ENCODE peak calls at places on chromosome 13, in seven cellular contexts. One of them, this sample, is unnamed.

GRCh38 chr13:98816406-98816805 is 63.9 kb upstream of the SLC15A1 start:
- DNase-seq in caudate nucleus: no peak
- DNase-seq in adipocyte: no peak
- DNase-seq in NCI-H1105 treated with DMSO at 0.1 percent for 48 hours: no peak
- DNase-seq in ovary: no peak
- DNase-seq in dorsolateral prefrontal cortex: no peak
- DNase-seq in DMS 273 treated with DMSO at 0.1 percent for 48 hours: no peak
- DNase-seq in this sample: no peak

GRCh38 chr13:78045916-78046315 is 127.3 kb upstream of the EDNRB start:
- DNase-seq in caudate nucleus: no peak
- DNase-seq in ovary: no peak
- DNase-seq in DMS 273 treated with DMSO at 0.1 percent for 48 hours: no peak
- DNase-seq in dorsolateral prefrontal cortex: no peak
- DNase-seq in adipocyte: no peak
- DNase-seq in NCI-H1105 treated with DMSO at 0.1 percent for 48 hours: no peak
- DNase-seq in this sample: no peak

GRCh38 chr13:90918551-90918950 is 428.9 kb upstream of the MIR17HG start:
- DNase-seq in adipocyte: peak; percentile 27
- DNase-seq in caudate nucleus: no peak
- DNase-seq in dorsolateral prefrontal cortex: no peak
- DNase-seq in NCI-H1105 treated with DMSO at 0.1 percent for 48 hours: no peak
- DNase-seq in DMS 273 treated with DMSO at 0.1 percent for 48 hours: no peak
- DNase-seq in ovary: no peak
- DNase-seq in this sample: no peak

GRCh38 chr13:112428704-112429103 is 52.5 kb downstream of the SPACA7 start:
- DNase-seq in DMS 273 treated with DMSO at 0.1 percent for 48 hours: no peak
- DNase-seq in dorsolateral prefrontal cortex: no peak
- DNase-seq in caudate nucleus: no peak
- DNase-seq in NCI-H1105 treated with DMSO at 0.1 percent for 48 hours: peak; percentile 15
- DNase-seq in ovary: no peak
- DNase-seq in adipocyte: no peak
- DNase-seq in this sample: no peak

GRCh38 chr13:48266967-48267639 is 34.1 kb downstream of the ITM2B start:
- DNase-seq in adipocyte: no peak
- DNase-seq in caudate nucleus: no peak
- DNase-seq in ovary: no peak
- DNase-seq in dorsolateral prefrontal cortex: no peak
- DNase-seq in NCI-H1105 treated with DMSO at 0.1 percent for 48 hours: no peak
- DNase-seq in DMS 273 treated with DMSO at 0.1 percent for 48 hours: no peak
- DNase-seq in this sample: no peak

GRCh38 chr13:32098275-32098674 is 66.7 kb downstream of the FRY start:
- DNase-seq in DMS 273 treated with DMSO at 0.1 percent for 48 hours: no peak
- DNase-seq in caudate nucleus: no peak
- DNase-seq in NCI-H1105 treated with DMSO at 0.1 percent for 48 hours: no peak
- DNase-seq in ovary: no peak
- DNase-seq in adipocyte: no peak
- DNase-seq in dorsolateral prefrontal cortex: no peak
- DNase-seq in this sample: no peak

GRCh38 chr13:80664930-80665329 is 324.0 kb upstream of the SPRY2 start:
- DNase-seq in ovary: no peak
- DNase-seq in dorsolateral prefrontal cortex: no peak
- DNase-seq in NCI-H1105 treated with DMSO at 0.1 percent for 48 hours: no peak
- DNase-seq in adipocyte: no peak
- DNase-seq in caudate nucleus: no peak
- DNase-seq in DMS 273 treated with DMSO at 0.1 percent for 48 hours: no peak
- DNase-seq in this sample: no peak

GRCh38 chr13:92074658-92075057 is 676.2 kb downstream of the GPC5 start:
- DNase-seq in caudate nucleus: no peak
- DNase-seq in ovary: no peak
- DNase-seq in DMS 273 treated with DMSO at 0.1 percent for 48 hours: no peak
- DNase-seq in adipocyte: no peak
- DNase-seq in NCI-H1105 treated with DMSO at 0.1 percent for 48 hours: no peak
- DNase-seq in dorsolateral prefrontal cortex: no peak
- DNase-seq in this sample: no peak

GRCh38 chr13:108877300-108877699 is 247.9 kb downstream of the MYO16 start:
- DNase-seq in ovary: no peak
- DNase-seq in adipocyte: peak; percentile 31
- DNase-seq in DMS 273 treated with DMSO at 0.1 percent for 48 hours: no peak
- DNase-seq in caudate nucleus: no peak
- DNase-seq in NCI-H1105 treated with DMSO at 0.1 percent for 48 hours: no peak
- DNase-seq in dorsolateral prefrontal cortex: no peak
- DNase-seq in this sample: no peak

GRCh38 chr13:102846261-102847015 is 606 bp downstream of the ERCC5 start:
- DNase-seq in adipocyte: peak; percentile 74
- DNase-seq in dorsolateral prefrontal cortex: peak; percentile 15
- DNase-seq in ovary: no peak
- DNase-seq in NCI-H1105 treated with DMSO at 0.1 percent for 48 hours: peak; percentile 47
- DNase-seq in caudate nucleus: no peak
- DNase-seq in DMS 273 treated with DMSO at 0.1 percent for 48 hours: peak; percentile 28
- DNase-seq in this sample: no peak

GRCh38 chr13:90732049-90732448 is 615.4 kb upstream of the MIR17HG start:
- DNase-seq in ovary: no peak
- DNase-seq in caudate nucleus: no peak
- DNase-seq in adipocyte: no peak
- DNase-seq in NCI-H1105 treated with DMSO at 0.1 percent for 48 hours: no peak
- DNase-seq in dorsolateral prefrontal cortex: no peak
- DNase-seq in DMS 273 treated with DMSO at 0.1 percent for 48 hours: no peak
- DNase-seq in this sample: no peak

GRCh38 chr13:43159007-43159406 is 135.6 kb downstream of the DNAJC15 start:
- DNase-seq in dorsolateral prefrontal cortex: no peak
- DNase-seq in NCI-H1105 treated with DMSO at 0.1 percent for 48 hours: peak; percentile 7
- DNase-seq in ovary: no peak
- DNase-seq in DMS 273 treated with DMSO at 0.1 percent for 48 hours: peak; percentile 48
- DNase-seq in adipocyte: peak; percentile 78
- DNase-seq in caudate nucleus: no peak
- DNase-seq in this sample: no peak

GRCh38 chr13:50159613-50160012 is 144.4 kb downstream of the KCNRG start:
- DNase-seq in NCI-H1105 treated with DMSO at 0.1 percent for 48 hours: no peak
- DNase-seq in dorsolateral prefrontal cortex: no peak
- DNase-seq in DMS 273 treated with DMSO at 0.1 percent for 48 hours: no peak
- DNase-seq in adipocyte: no peak
- DNase-seq in ovary: no peak
- DNase-seq in caudate nucleus: no peak
- DNase-seq in this sample: no peak

GRCh38 chr13:80009760-80010159 is 331.2 kb downstream of the SPRY2 start:
- DNase-seq in adipocyte: peak; percentile 40
- DNase-seq in ovary: no peak
- DNase-seq in NCI-H1105 treated with DMSO at 0.1 percent for 48 hours: no peak
- DNase-seq in dorsolateral prefrontal cortex: no peak
- DNase-seq in caudate nucleus: no peak
- DNase-seq in DMS 273 treated with DMSO at 0.1 percent for 48 hours: no peak
- DNase-seq in this sample: no peak

GRCh38 chr13:19952850-19953249 is 5.7 kb upstream of the ZMYM2 start:
- DNase-seq in NCI-H1105 treated with DMSO at 0.1 percent for 48 hours: no peak
- DNase-seq in adipocyte: no peak
- DNase-seq in dorsolateral prefrontal cortex: no peak
- DNase-seq in DMS 273 treated with DMSO at 0.1 percent for 48 hours: no peak
- DNase-seq in ovary: no peak
- DNase-seq in caudate nucleus: no peak
- DNase-seq in this sample: no peak

GRCh38 chr13:33524086-33524485 is 238.5 kb upstream of the STARD13 start:
- DNase-seq in DMS 273 treated with DMSO at 0.1 percent for 48 hours: peak; percentile 1
- DNase-seq in adipocyte: peak; percentile 84
- DNase-seq in NCI-H1105 treated with DMSO at 0.1 percent for 48 hours: no peak
- DNase-seq in ovary: no peak
- DNase-seq in dorsolateral prefrontal cortex: no peak
- DNase-seq in caudate nucleus: no peak
- DNase-seq in this sample: no peak

GRCh38 chr13:52130641-52131040 is 1.8 kb upstream of the NEK5 start:
- DNase-seq in caudate nucleus: no peak
- DNase-seq in DMS 273 treated with DMSO at 0.1 percent for 48 hours: no peak
- DNase-seq in dorsolateral prefrontal cortex: no peak
- DNase-seq in NCI-H1105 treated with DMSO at 0.1 percent for 48 hours: no peak
- DNase-seq in ovary: no peak
- DNase-seq in adipocyte: peak; percentile 6
- DNase-seq in this sample: no peak

GRCh38 chr13:66751691-66752090 is 478.4 kb downstream of the PCDH9 start:
- DNase-seq in dorsolateral prefrontal cortex: no peak
- DNase-seq in adipocyte: no peak
- DNase-seq in NCI-H1105 treated with DMSO at 0.1 percent for 48 hours: no peak
- DNase-seq in caudate nucleus: no peak
- DNase-seq in ovary: no peak
- DNase-seq in DMS 273 treated with DMSO at 0.1 percent for 48 hours: no peak
- DNase-seq in this sample: no peak

GRCh38 chr13:93029536-93029935 is 197.1 kb upstream of the GPC6 start:
- DNase-seq in dorsolateral prefrontal cortex: no peak
- DNase-seq in ovary: no peak
- DNase-seq in DMS 273 treated with DMSO at 0.1 percent for 48 hours: no peak
- DNase-seq in adipocyte: peak; percentile 52
- DNase-seq in NCI-H1105 treated with DMSO at 0.1 percent for 48 hours: no peak
- DNase-seq in caudate nucleus: no peak
- DNase-seq in this sample: no peak

GRCh38 chr13:101453784-101454201 is 1.3 kb downstream of the ITGBL1 start:
- DNase-seq in NCI-H1105 treated with DMSO at 0.1 percent for 48 hours: no peak
- DNase-seq in caudate nucleus: no peak
- DNase-seq in adipocyte: peak; percentile 71
- DNase-seq in ovary: no peak
- DNase-seq in DMS 273 treated with DMSO at 0.1 percent for 48 hours: no peak
- DNase-seq in dorsolateral prefrontal cortex: peak; percentile 16
- DNase-seq in this sample: no peak

GRCh38 chr13:27259831-27260230 is 8.5 kb downstream of the RPL21 start:
- DNase-seq in adipocyte: no peak
- DNase-seq in NCI-H1105 treated with DMSO at 0.1 percent for 48 hours: no peak
- DNase-seq in ovary: no peak
- DNase-seq in dorsolateral prefrontal cortex: no peak
- DNase-seq in DMS 273 treated with DMSO at 0.1 percent for 48 hours: no peak
- DNase-seq in caudate nucleus: no peak
- DNase-seq in this sample: no peak

GRCh38 chr13:30581582-30581981 is 36.1 kb upstream of the USPL1 start:
- DNase-seq in caudate nucleus: no peak
- DNase-seq in dorsolateral prefrontal cortex: no peak
- DNase-seq in DMS 273 treated with DMSO at 0.1 percent for 48 hours: no peak
- DNase-seq in NCI-H1105 treated with DMSO at 0.1 percent for 48 hours: no peak
- DNase-seq in adipocyte: peak; percentile 26
- DNase-seq in ovary: no peak
- DNase-seq in this sample: no peak

GRCh38 chr13:110615005-110615321 is 382 bp upstream of the NAXD start:
- DNase-seq in DMS 273 treated with DMSO at 0.1 percent for 48 hours: no peak
- DNase-seq in ovary: no peak
- DNase-seq in dorsolateral prefrontal cortex: no peak
- DNase-seq in adipocyte: no peak
- DNase-seq in NCI-H1105 treated with DMSO at 0.1 percent for 48 hours: no peak
- DNase-seq in caudate nucleus: no peak
- DNase-seq in this sample: no peak

GRCh38 chr13:77222909-77223308 is 104.0 kb downstream of the MYCBP2 start:
- DNase-seq in ovary: no peak
- DNase-seq in DMS 273 treated with DMSO at 0.1 percent for 48 hours: no peak
- DNase-seq in NCI-H1105 treated with DMSO at 0.1 percent for 48 hours: no peak
- DNase-seq in adipocyte: no peak
- DNase-seq in caudate nucleus: no peak
- DNase-seq in dorsolateral prefrontal cortex: no peak
- DNase-seq in this sample: no peak

GRCh38 chr13:108227651-108228272 is 9.6 kb downstream of the ABHD13 start:
- DNase-seq in NCI-H1105 treated with DMSO at 0.1 percent for 48 hours: peak; percentile 64
- DNase-seq in ovary: no peak
- DNase-seq in adipocyte: peak; percentile 80
- DNase-seq in dorsolateral prefrontal cortex: peak; percentile 21
- DNase-seq in DMS 273 treated with DMSO at 0.1 percent for 48 hours: no peak
- DNase-seq in caudate nucleus: no peak
- DNase-seq in this sample: no peak

GRCh38 chr13:50236898-50237318 is 221.7 kb downstream of the KCNRG start:
- DNase-seq in caudate nucleus: no peak
- DNase-seq in ovary: no peak
- DNase-seq in adipocyte: no peak
- DNase-seq in DMS 273 treated with DMSO at 0.1 percent for 48 hours: no peak
- DNase-seq in NCI-H1105 treated with DMSO at 0.1 percent for 48 hours: no peak
- DNase-seq in dorsolateral prefrontal cortex: no peak
- DNase-seq in this sample: no peak

GRCh38 chr13:27960362-27961226 is 8.5 kb downstream of the CDX2 start:
- DNase-seq in DMS 273 treated with DMSO at 0.1 percent for 48 hours: no peak
- DNase-seq in NCI-H1105 treated with DMSO at 0.1 percent for 48 hours: no peak
- DNase-seq in caudate nucleus: no peak
- DNase-seq in adipocyte: no peak
- DNase-seq in dorsolateral prefrontal cortex: no peak
- DNase-seq in ovary: no peak
- DNase-seq in this sample: no peak

GRCh38 chr13:110471833-110472162 is 89.7 kb downstream of the RAB20 start:
- DNase-seq in ovary: no peak
- DNase-seq in DMS 273 treated with DMSO at 0.1 percent for 48 hours: no peak
- DNase-seq in dorsolateral prefrontal cortex: no peak
- DNase-seq in NCI-H1105 treated with DMSO at 0.1 percent for 48 hours: no peak
- DNase-seq in caudate nucleus: peak; percentile 16
- DNase-seq in adipocyte: no peak
- DNase-seq in this sample: no peak

GRCh38 chr13:68584776-68585175 is 1354.6 kb upstream of the PCDH9 start:
- DNase-seq in adipocyte: no peak
- DNase-seq in DMS 273 treated with DMSO at 0.1 percent for 48 hours: no peak
- DNase-seq in NCI-H1105 treated with DMSO at 0.1 percent for 48 hours: no peak
- DNase-seq in dorsolateral prefrontal cortex: no peak
- DNase-seq in ovary: no peak
- DNase-seq in caudate nucleus: no peak
- DNase-seq in this sample: no peak

GRCh38 chr13:74575729-74576125 is 441.5 kb upstream of the KLF12 start:
- DNase-seq in DMS 273 treated with DMSO at 0.1 percent for 48 hours: no peak
- DNase-seq in adipocyte: peak; percentile 80
- DNase-seq in caudate nucleus: peak; percentile 8
- DNase-seq in NCI-H1105 treated with DMSO at 0.1 percent for 48 hours: no peak
- DNase-seq in ovary: peak; percentile 65
- DNase-seq in dorsolateral prefrontal cortex: peak; percentile 45
- DNase-seq in this sample: peak; percentile 32

GRCh38 chr13:91544723-91545122 is 146.3 kb downstream of the GPC5 start:
- DNase-seq in ovary: no peak
- DNase-seq in dorsolateral prefrontal cortex: no peak
- DNase-seq in adipocyte: no peak
- DNase-seq in NCI-H1105 treated with DMSO at 0.1 percent for 48 hours: no peak
- DNase-seq in caudate nucleus: peak; percentile 3
- DNase-seq in DMS 273 treated with DMSO at 0.1 percent for 48 hours: no peak
- DNase-seq in this sample: no peak

GRCh38 chr13:107035778-107036177 is 467.8 kb upstream of the ARGLU1 start:
- DNase-seq in NCI-H1105 treated with DMSO at 0.1 percent for 48 hours: no peak
- DNase-seq in dorsolateral prefrontal cortex: no peak
- DNase-seq in ovary: no peak
- DNase-seq in caudate nucleus: no peak
- DNase-seq in adipocyte: peak; percentile 80
- DNase-seq in DMS 273 treated with DMSO at 0.1 percent for 48 hours: no peak
- DNase-seq in this sample: no peak

GRCh38 chr13:99314640-99315176 is 7.5 kb upstream of the GPR183 start:
- DNase-seq in adipocyte: no peak
- DNase-seq in NCI-H1105 treated with DMSO at 0.1 percent for 48 hours: no peak
- DNase-seq in dorsolateral prefrontal cortex: no peak
- DNase-seq in caudate nucleus: no peak
- DNase-seq in DMS 273 treated with DMSO at 0.1 percent for 48 hours: no peak
- DNase-seq in ovary: no peak
- DNase-seq in this sample: no peak

GRCh38 chr13:53783466-53783865 is 754.9 kb downstream of the OLFM4 start:
- DNase-seq in dorsolateral prefrontal cortex: peak; percentile 87
- DNase-seq in caudate nucleus: no peak
- DNase-seq in NCI-H1105 treated with DMSO at 0.1 percent for 48 hours: peak; percentile 78
- DNase-seq in ovary: no peak
- DNase-seq in adipocyte: no peak
- DNase-seq in DMS 273 treated with DMSO at 0.1 percent for 48 hours: no peak
- DNase-seq in this sample: no peak

GRCh38 chr13:51249767-51250741 is 27.9 kb downstream of the FAM124A start:
- DNase-seq in caudate nucleus: no peak
- DNase-seq in ovary: no peak
- DNase-seq in NCI-H1105 treated with DMSO at 0.1 percent for 48 hours: no peak
- DNase-seq in DMS 273 treated with DMSO at 0.1 percent for 48 hours: no peak
- DNase-seq in adipocyte: no peak
- DNase-seq in dorsolateral prefrontal cortex: no peak
- DNase-seq in this sample: no peak

GRCh38 chr13:84399320-84400085 is 517.2 kb upstream of the SLITRK1 start:
- DNase-seq in dorsolateral prefrontal cortex: no peak
- DNase-seq in ovary: no peak
- DNase-seq in adipocyte: no peak
- DNase-seq in caudate nucleus: no peak
- DNase-seq in DMS 273 treated with DMSO at 0.1 percent for 48 hours: no peak
- DNase-seq in NCI-H1105 treated with DMSO at 0.1 percent for 48 hours: no peak
- DNase-seq in this sample: no peak

GRCh38 chr13:95643471-95643813 is 1.1 kb downstream of the DZIP1 start:
- DNase-seq in adipocyte: peak; percentile 68
- DNase-seq in NCI-H1105 treated with DMSO at 0.1 percent for 48 hours: peak; percentile 14
- DNase-seq in DMS 273 treated with DMSO at 0.1 percent for 48 hours: peak; percentile 5
- DNase-seq in ovary: peak; percentile 28
- DNase-seq in dorsolateral prefrontal cortex: no peak
- DNase-seq in caudate nucleus: no peak
- DNase-seq in this sample: no peak

GRCh38 chr13:73772449-73773186 is 361.6 kb downstream of the KLF12 start:
- DNase-seq in ovary: no peak
- DNase-seq in caudate nucleus: no peak
- DNase-seq in NCI-H1105 treated with DMSO at 0.1 percent for 48 hours: no peak
- DNase-seq in adipocyte: no peak
- DNase-seq in dorsolateral prefrontal cortex: no peak
- DNase-seq in DMS 273 treated with DMSO at 0.1 percent for 48 hours: no peak
- DNase-seq in this sample: no peak